ENCODE peak calls at places on chromosome 12, in six cellular contexts. Z is head of caudate nucleus; W is stimulated activated naive CD4-positive, alpha-beta T cell treated with Interleukin-2 at 50 U/mL for 16 hours; U is progenitor cell of endocrine pancreas; G is gastrocnemius medialis; H is mesendoderm. Y is an unnamed sample.

GRCh38 chr12:116674643-116675183 is 63.2 kb downstream of the SPRING1 start:
- DNase-seq in Z (no peak), W (no peak), U (no peak), G (no peak), H (no peak), Y (no peak)

GRCh38 chr12:95506707-95507523 is 33.0 kb downstream of the METAP2 start:
- DNase-seq in Z (no peak), W (no peak), U (no peak), G (no peak), H (no peak), Y (no peak)

GRCh38 chr12:124620606-124621295 is 53.3 kb upstream of the NCOR2 start:
- DNase-seq in Z (no peak), W (no peak), U (no peak), G (no peak), H (no peak), Y (no peak)

GRCh38 chr12:56803750-56804149 is 40.6 kb downstream of the HSD17B6 start:
- DNase-seq in Z (peak), W (no peak), U (no peak), G (peak), H (no peak), Y (no peak)

GRCh38 chr12:51666696-51667095 is 75.7 kb downstream of the SCN8A start:
- DNase-seq in Z (no peak), W (no peak), U (no peak), G (no peak), H (no peak), Y (no peak)

GRCh38 chr12:53161119-53161911 is 19.2 kb upstream of the ZNF740 start:
- DNase-seq in Z (no peak), W (no peak), U (no peak), G (no peak), H (no peak), Y (no peak)

GRCh38 chr12:105930612-105931011 is 208.1 kb downstream of the NUAK1 start:
- DNase-seq in Z (no peak), W (no peak), U (no peak), G (no peak), H (no peak), Y (no peak)

GRCh38 chr12:115421350-115421749 is 737.4 kb upstream of the TBX3 start:
- DNase-seq in Z (no peak), W (no peak), U (no peak), G (no peak), H (no peak), Y (no peak)

GRCh38 chr12:1360812-1361211 is 233.6 kb downstream of the FBXL14 start:
- DNase-seq in Z (no peak), W (no peak), U (no peak), G (no peak), H (peak), Y (no peak)

GRCh38 chr12:93896427-93896826 is 219.3 kb downstream of the CRADD start:
- DNase-seq in Z (no peak), W (no peak), U (no peak), G (no peak), H (peak), Y (no peak)

GRCh38 chr12:3107071-3107583 is 29.9 kb downstream of the TSPAN9 start:
- DNase-seq in Z (no peak), W (no peak), U (no peak), G (no peak), H (peak), Y (no peak)

GRCh38 chr12:52074656-52075408 is 4.7 kb upstream of the SMIM41 start:
- DNase-seq in Z (no peak), W (no peak), U (no peak), G (no peak), H (no peak), Y (no peak)

GRCh38 chr12:80317899-80318298 is 126.1 kb upstream of the PTPRQ start:
- DNase-seq in Z (no peak), W (no peak), U (no peak), G (no peak), H (no peak), Y (no peak)

GRCh38 chr12:83121886-83122622 is 435.3 kb downstream of the TMTC2 start:
- DNase-seq in Z (peak), W (no peak), U (no peak), G (no peak), H (no peak), Y (no peak)

GRCh38 chr12:92208613-92209121 is 63.0 kb upstream of the BTG1 start:
- DNase-seq in Z (no peak), W (no peak), U (no peak), G (no peak), H (peak), Y (no peak)

GRCh38 chr12:118292836-118293235 is 79.9 kb downstream of the TAOK3 start:
- DNase-seq in Z (no peak), W (no peak), U (no peak), G (no peak), H (no peak), Y (no peak)

GRCh38 chr12:109304485-109304884 is 4.6 kb downstream of the FOXN4 start:
- DNase-seq in Z (no peak), W (no peak), U (no peak), G (no peak), H (no peak), Y (no peak)

GRCh38 chr12:54052745-54053624 is 650 bp upstream of the HOXC4 start:
- DNase-seq in Z (peak), W (no peak), U (no peak), G (no peak), H (peak), Y (peak)

GRCh38 chr12:12734561-12735071 is 17.4 kb downstream of the CDKN1B start:
- DNase-seq in Z (no peak), W (no peak), U (no peak), G (no peak), H (no peak), Y (no peak)

GRCh38 chr12:92123780-92124707 is 21.6 kb downstream of the BTG1 start:
- DNase-seq in Z (no peak), W (no peak), U (no peak), G (no peak), H (no peak), Y (no peak)

GRCh38 chr12:105479710-105480109 is 149.2 kb downstream of the C12orf75 start:
- DNase-seq in Z (no peak), W (no peak), U (no peak), G (no peak), H (no peak), Y (no peak)

GRCh38 chr12:104828015-104828414 is 130.1 kb downstream of the SLC41A2 start:
- DNase-seq in Z (no peak), W (no peak), U (no peak), G (no peak), H (no peak), Y (no peak)

GRCh38 chr12:19190292-19191031 is 60.9 kb downstream of the PLEKHA5 start:
- DNase-seq in Z (no peak), W (no peak), U (no peak), G (no peak), H (peak), Y (no peak)

GRCh38 chr12:1318327-1319031 is 275.9 kb downstream of the FBXL14 start:
- DNase-seq in Z (peak), W (no peak), U (no peak), G (no peak), H (peak), Y (no peak)

GRCh38 chr12:49843871-49844437 is 1.0 kb upstream of the BCDIN3D start:
- DNase-seq in Z (no peak), W (no peak), U (no peak), G (no peak), H (no peak), Y (no peak)

GRCh38 chr12:8899835-8900234 is 14.5 kb upstream of the PHC1 start:
- DNase-seq in Z (no peak), W (no peak), U (no peak), G (no peak), H (no peak), Y (no peak)

GRCh38 chr12:117282490-117282889 is 78.9 kb downstream of the NOS1 start:
- DNase-seq in Z (no peak), W (no peak), U (no peak), G (no peak), H (no peak), Y (no peak)

GRCh38 chr12:49920241-49920914 is 16.7 kb upstream of the FAIM2 start:
- DNase-seq in Z (no peak), W (no peak), U (no peak), G (no peak), H (no peak), Y (no peak)

GRCh38 chr12:1503281-1503711 is 91.1 kb downstream of the FBXL14 start:
- DNase-seq in Z (no peak), W (no peak), U (no peak), G (no peak), H (no peak), Y (no peak)

GRCh38 chr12:115440438-115440837 is 756.5 kb upstream of the TBX3 start:
- DNase-seq in Z (no peak), W (no peak), U (no peak), G (no peak), H (no peak), Y (no peak)